ENCODE peak calls at places on chromosomes 12 and 14, in six cellular contexts. R is activated CD4-positive, alpha-beta T cell treated with anti-CD3 and anti-CD28 coated beads for 4 hours; O is memory B cell; T is AG09309; L is CD8-positive, alpha-beta memory T cell; E is aorta. Z is an unnamed sample.

GRCh38 chr12:109785854-109786253 is 47.3 kb downstream of the TRPV4 start:
- DNase-seq in T (no peak), L (no peak), O (no peak), E (no peak), R (no peak), Z (no peak)

GRCh38 chr14:70901218-70901772 is 6.0 kb upstream of the PCNX1 start:
- DNase-seq in T (no peak), E (no peak), O (no peak), L (no peak), R (no peak), Z (no peak)

GRCh38 chr12:53208877-53209463 is 1.9 kb upstream of the ITGB7 start:
- DNase-seq in O (no peak), L (no peak), R (no peak), E (peak), T (no peak), Z (no peak)

GRCh38 chr12:32918890-32919791 is 22.6 kb upstream of the PKP2 start:
- DNase-seq in E (no peak), O (no peak), T (no peak), R (no peak), L (no peak), Z (peak)

GRCh38 chr12:123095074-123095694 is 55.7 kb downstream of the PITPNM2 start:
- DNase-seq in E (no peak), L (no peak), T (no peak), R (no peak), O (no peak), Z (no peak)

GRCh38 chr14:104781271-104782077 is 14.1 kb downstream of the AKT1 start:
- DNase-seq in E (no peak), T (no peak), L (no peak), O (no peak), R (no peak), Z (no peak)

GRCh38 chr12:105699209-105699608 is 368.7 kb downstream of the C12orf75 start:
- DNase-seq in L (no peak), O (no peak), T (no peak), E (no peak), R (no peak), Z (no peak)

GRCh38 chr14:37202265-37202664 is 4.5 kb downstream of the MIPOL1 start:
- DNase-seq in T (no peak), E (no peak), R (no peak), O (no peak), L (no peak), Z (no peak)

GRCh38 chr12:102399653-102400052 is 80.7 kb downstream of the IGF1 start:
- DNase-seq in L (no peak), T (no peak), E (no peak), O (no peak), R (no peak), Z (no peak)

GRCh38 chr12:38142974-38143373 is 173.6 kb upstream of the ALG10B start:
- DNase-seq in E (no peak), R (no peak), L (no peak), O (no peak), T (no peak), Z (no peak)

GRCh38 chr12:109736552-109737108 is 23.0 kb downstream of the FAM222A start:
- DNase-seq in O (no peak), L (no peak), R (no peak), E (peak), T (no peak), Z (peak)

GRCh38 chr12:75632452-75632851 is 121.0 kb upstream of the KRR1 start:
- DNase-seq in L (no peak), T (no peak), R (no peak), O (no peak), E (no peak), Z (peak)

GRCh38 chr14:99216191-99216590 is 55.8 kb downstream of the BCL11B start:
- DNase-seq in T (no peak), L (no peak), O (no peak), R (no peak), E (no peak), Z (no peak)

GRCh38 chr14:89269404-89269803 is 147.6 kb downstream of the FOXN3 start:
- DNase-seq in E (no peak), L (no peak), O (no peak), T (no peak), R (no peak), Z (no peak)

GRCh38 chr12:4881665-4882064 is 28.0 kb upstream of the KCNA1 start:
- DNase-seq in R (no peak), L (no peak), O (no peak), T (no peak), E (no peak), Z (no peak)

GRCh38 chr12:7017870-7018349 is 366 bp downstream of the LPCAT3 start:
- DNase-seq in O (no peak), L (no peak), R (no peak), T (no peak), E (no peak), Z (peak)

GRCh38 chr12:42129595-42130204 is 15.0 kb downstream of the GXYLT1 start:
- DNase-seq in E (no peak), R (peak), L (no peak), O (peak), T (no peak), Z (peak)

GRCh38 chr12:122422769-122423257 is 344 bp upstream of the CLIP1 start:
- DNase-seq in L (no peak), O (no peak), E (peak), R (peak), T (no peak), Z (no peak)

GRCh38 chr12:52053570-52054209 is 2.4 kb downstream of the NR4A1 start:
- DNase-seq in O (no peak), L (no peak), R (no peak), T (no peak), E (no peak), Z (no peak)

GRCh38 chr14:90137807-90138206 is 76.0 kb downstream of the KCNK13 start:
- DNase-seq in E (no peak), T (no peak), O (no peak), R (no peak), L (no peak), Z (no peak)

GRCh38 chr12:26317942-26318565 is 122.7 kb downstream of the SSPN start:
- DNase-seq in R (no peak), E (no peak), T (no peak), O (no peak), L (no peak), Z (no peak)

GRCh38 chr12:45279916-45280547 is 64.1 kb downstream of the ANO6 start:
- DNase-seq in O (no peak), E (no peak), L (no peak), T (no peak), R (no peak), Z (no peak)

GRCh38 chr12:118063567-118064391 is 2.8 kb upstream of the WSB2 start:
- DNase-seq in L (no peak), T (no peak), O (no peak), E (no peak), R (no peak), Z (no peak)

GRCh38 chr12:107435520-107435919 is 250.1 kb upstream of the PWP1 start:
- DNase-seq in O (no peak), L (no peak), T (no peak), R (no peak), E (no peak), Z (no peak)

GRCh38 chr12:69910739-69911138 is 85.7 kb downstream of the MYRFL start:
- DNase-seq in O (no peak), L (no peak), T (no peak), E (no peak), R (no peak), Z (no peak)

GRCh38 chr14:75363570-75364227 is 64.1 kb upstream of the JDP2 start:
- DNase-seq in O (no peak), R (no peak), E (no peak), L (no peak), T (no peak), Z (no peak)

GRCh38 chr14:53542692-53543091 is 389.6 kb upstream of the DDHD1 start:
- DNase-seq in T (no peak), R (no peak), L (no peak), E (no peak), O (no peak), Z (no peak)

Z was measured in HAP-1.